ENCODE peak calls at places on chromosomes 7 and 10, in six cellular contexts. One of them, this sample, is unnamed.

GRCh38 chr7:127934711-127935110 is 96.5 kb downstream of the LRRC4 start:
- DNase-seq in gastrocnemius medialis: no peak
- DNase-seq in globus pallidus: no peak
- DNase-seq in SW480: no peak
- DNase-seq in astrocyte of the spinal cord: no peak
- DNase-seq in glutamatergic neuron: no peak
- DNase-seq in this sample: no peak

GRCh38 chr7:35185908-35186731 is 67.8 kb downstream of the TBX20 start:
- DNase-seq in gastrocnemius medialis: no peak
- DNase-seq in globus pallidus: no peak
- DNase-seq in SW480: no peak
- DNase-seq in astrocyte of the spinal cord: peak
- DNase-seq in glutamatergic neuron: peak
- DNase-seq in this sample: peak

GRCh38 chr10:92387289-92387940 is 96.4 kb downstream of the MARCHF5 start:
- DNase-seq in gastrocnemius medialis: no peak
- DNase-seq in globus pallidus: no peak
- DNase-seq in SW480: peak
- DNase-seq in astrocyte of the spinal cord: peak
- DNase-seq in glutamatergic neuron: peak
- DNase-seq in this sample: peak

GRCh38 chr7:75950111-75950681 is 35.2 kb downstream of the POR start:
- DNase-seq in gastrocnemius medialis: peak
- DNase-seq in globus pallidus: no peak
- DNase-seq in SW480: no peak
- DNase-seq in astrocyte of the spinal cord: no peak
- DNase-seq in glutamatergic neuron: no peak
- DNase-seq in this sample: no peak

GRCh38 chr7:151174246-151175046 is 7.0 kb upstream of the GBX1 start:
- DNase-seq in gastrocnemius medialis: no peak
- DNase-seq in globus pallidus: no peak
- DNase-seq in SW480: no peak
- DNase-seq in astrocyte of the spinal cord: no peak
- DNase-seq in glutamatergic neuron: no peak
- DNase-seq in this sample: peak

GRCh38 chr7:132495931-132496330 is 80.3 kb downstream of the PLXNA4 start:
- DNase-seq in gastrocnemius medialis: no peak
- DNase-seq in globus pallidus: no peak
- DNase-seq in SW480: no peak
- DNase-seq in astrocyte of the spinal cord: no peak
- DNase-seq in glutamatergic neuron: no peak
- DNase-seq in this sample: no peak

GRCh38 chr10:76133597-76134255 is 702.3 kb downstream of the LRMDA start:
- DNase-seq in gastrocnemius medialis: no peak
- DNase-seq in globus pallidus: no peak
- DNase-seq in SW480: no peak
- DNase-seq in astrocyte of the spinal cord: no peak
- DNase-seq in glutamatergic neuron: no peak
- DNase-seq in this sample: no peak

GRCh38 chr10:4352566-4352961 is 473.4 kb upstream of the AKR1E2 start:
- DNase-seq in gastrocnemius medialis: peak
- DNase-seq in globus pallidus: no peak
- DNase-seq in SW480: no peak
- DNase-seq in astrocyte of the spinal cord: no peak
- DNase-seq in glutamatergic neuron: no peak
- DNase-seq in this sample: peak

GRCh38 chr10:89147256-89147655 is 59.9 kb downstream of the CH25H start:
- DNase-seq in gastrocnemius medialis: no peak
- DNase-seq in globus pallidus: no peak
- DNase-seq in SW480: no peak
- DNase-seq in astrocyte of the spinal cord: peak
- DNase-seq in glutamatergic neuron: no peak
- DNase-seq in this sample: peak

GRCh38 chr10:108036298-108036697 is 871.8 kb upstream of the SORCS1 start:
- DNase-seq in gastrocnemius medialis: no peak
- DNase-seq in globus pallidus: no peak
- DNase-seq in SW480: no peak
- DNase-seq in astrocyte of the spinal cord: no peak
- DNase-seq in glutamatergic neuron: no peak
- DNase-seq in this sample: no peak

GRCh38 chr7:70494977-70495376 is 637.0 kb upstream of the GALNT17 start:
- DNase-seq in gastrocnemius medialis: no peak
- DNase-seq in globus pallidus: no peak
- DNase-seq in SW480: no peak
- DNase-seq in astrocyte of the spinal cord: no peak
- DNase-seq in glutamatergic neuron: no peak
- DNase-seq in this sample: no peak

GRCh38 chr10:124231188-124232135 is 138.1 kb upstream of the CHST15 start:
- DNase-seq in gastrocnemius medialis: peak
- DNase-seq in globus pallidus: no peak
- DNase-seq in SW480: no peak
- DNase-seq in astrocyte of the spinal cord: no peak
- DNase-seq in glutamatergic neuron: no peak
- DNase-seq in this sample: no peak

GRCh38 chr7:64876792-64877713 is 26.0 kb upstream of the ZNF273 start:
- DNase-seq in gastrocnemius medialis: no peak
- DNase-seq in globus pallidus: peak
- DNase-seq in SW480: no peak
- DNase-seq in astrocyte of the spinal cord: no peak
- DNase-seq in glutamatergic neuron: peak
- DNase-seq in this sample: no peak

This sample was measured in fibroblast of the aortic adventitia.